ENCODE peak calls at places on chromosomes 5 and 9, in five cellular contexts. One of them, this sample, is unnamed.

GRCh38 chr5:91499943-91500531 is 116.9 kb upstream of the ARRDC3 start:
- DNase-seq in activated T-cell treated with anti-CD3 and anti-CD28 coated beads, Interleukin-2, amount 50 U/mL, for 4 hours: no peak
- DNase-seq in Right ventricle myocardium superior: no peak
- DNase-seq in T-cell: no peak
- DNase-seq in effector memory CD8-positive, alpha-beta T cell: no peak
- DNase-seq in this sample: no peak

GRCh38 chr9:86202338-86202882 is 57.0 kb downstream of the C9orf153 start:
- DNase-seq in activated T-cell treated with anti-CD3 and anti-CD28 coated beads, Interleukin-2, amount 50 U/mL, for 4 hours: no peak
- DNase-seq in Right ventricle myocardium superior: no peak
- DNase-seq in T-cell: peak
- DNase-seq in effector memory CD8-positive, alpha-beta T cell: no peak
- DNase-seq in this sample: no peak

GRCh38 chr5:137923856-137924255 is 34.6 kb downstream of the PKD2L2 start:
- DNase-seq in activated T-cell treated with anti-CD3 and anti-CD28 coated beads, Interleukin-2, amount 50 U/mL, for 4 hours: no peak
- DNase-seq in Right ventricle myocardium superior: no peak
- DNase-seq in T-cell: no peak
- DNase-seq in effector memory CD8-positive, alpha-beta T cell: no peak
- DNase-seq in this sample: no peak

GRCh38 chr9:3769646-3770045 is 243.8 kb upstream of the RFX3 start:
- DNase-seq in activated T-cell treated with anti-CD3 and anti-CD28 coated beads, Interleukin-2, amount 50 U/mL, for 4 hours: no peak
- DNase-seq in Right ventricle myocardium superior: no peak
- DNase-seq in T-cell: no peak
- DNase-seq in effector memory CD8-positive, alpha-beta T cell: no peak
- DNase-seq in this sample: no peak

GRCh38 chr5:142941217-142941616 is 171.0 kb downstream of the ARHGAP26 start:
- DNase-seq in activated T-cell treated with anti-CD3 and anti-CD28 coated beads, Interleukin-2, amount 50 U/mL, for 4 hours: no peak
- DNase-seq in Right ventricle myocardium superior: no peak
- DNase-seq in T-cell: no peak
- DNase-seq in effector memory CD8-positive, alpha-beta T cell: no peak
- DNase-seq in this sample: no peak

GRCh38 chr5:76716456-76717157 is 681 bp downstream of the F2R start:
- DNase-seq in activated T-cell treated with anti-CD3 and anti-CD28 coated beads, Interleukin-2, amount 50 U/mL, for 4 hours: no peak
- DNase-seq in Right ventricle myocardium superior: peak
- DNase-seq in T-cell: no peak
- DNase-seq in effector memory CD8-positive, alpha-beta T cell: peak
- DNase-seq in this sample: peak

GRCh38 chr5:59066367-59067163 is 483.7 kb downstream of the RAB3C start:
- DNase-seq in activated T-cell treated with anti-CD3 and anti-CD28 coated beads, Interleukin-2, amount 50 U/mL, for 4 hours: no peak
- DNase-seq in Right ventricle myocardium superior: no peak
- DNase-seq in T-cell: no peak
- DNase-seq in effector memory CD8-positive, alpha-beta T cell: no peak
- DNase-seq in this sample: no peak

GRCh38 chr5:38424237-38425080 is 132.0 kb downstream of the LIFR start:
- DNase-seq in activated T-cell treated with anti-CD3 and anti-CD28 coated beads, Interleukin-2, amount 50 U/mL, for 4 hours: no peak
- DNase-seq in Right ventricle myocardium superior: no peak
- DNase-seq in T-cell: no peak
- DNase-seq in effector memory CD8-positive, alpha-beta T cell: no peak
- DNase-seq in this sample: no peak

GRCh38 chr5:82861705-82862104 is 215.5 kb downstream of the TMEM167A start:
- DNase-seq in activated T-cell treated with anti-CD3 and anti-CD28 coated beads, Interleukin-2, amount 50 U/mL, for 4 hours: no peak
- DNase-seq in Right ventricle myocardium superior: no peak
- DNase-seq in T-cell: no peak
- DNase-seq in effector memory CD8-positive, alpha-beta T cell: no peak
- DNase-seq in this sample: no peak

GRCh38 chr5:43192558-43193170 is 639 bp downstream of the NIM1K start:
- DNase-seq in activated T-cell treated with anti-CD3 and anti-CD28 coated beads, Interleukin-2, amount 50 U/mL, for 4 hours: peak
- DNase-seq in Right ventricle myocardium superior: peak
- DNase-seq in T-cell: peak
- DNase-seq in effector memory CD8-positive, alpha-beta T cell: peak
- DNase-seq in this sample: peak

GRCh38 chr9:72351538-72352453 is 13.2 kb downstream of the ZFAND5 start:
- DNase-seq in activated T-cell treated with anti-CD3 and anti-CD28 coated beads, Interleukin-2, amount 50 U/mL, for 4 hours: no peak
- DNase-seq in Right ventricle myocardium superior: peak
- DNase-seq in T-cell: no peak
- DNase-seq in effector memory CD8-positive, alpha-beta T cell: no peak
- DNase-seq in this sample: peak

GRCh38 chr5:157020508-157021213 is 38.3 kb downstream of the HAVCR1 start:
- DNase-seq in activated T-cell treated with anti-CD3 and anti-CD28 coated beads, Interleukin-2, amount 50 U/mL, for 4 hours: no peak
- DNase-seq in Right ventricle myocardium superior: no peak
- DNase-seq in T-cell: no peak
- DNase-seq in effector memory CD8-positive, alpha-beta T cell: no peak
- DNase-seq in this sample: no peak

GRCh38 chr5:165076686-165077085 is 1571.3 kb downstream of the MAT2B start:
- DNase-seq in activated T-cell treated with anti-CD3 and anti-CD28 coated beads, Interleukin-2, amount 50 U/mL, for 4 hours: no peak
- DNase-seq in Right ventricle myocardium superior: no peak
- DNase-seq in T-cell: no peak
- DNase-seq in effector memory CD8-positive, alpha-beta T cell: no peak
- DNase-seq in this sample: no peak

GRCh38 chr9:132032584-132032945 is 47.1 kb downstream of the MED27 start:
- DNase-seq in activated T-cell treated with anti-CD3 and anti-CD28 coated beads, Interleukin-2, amount 50 U/mL, for 4 hours: no peak
- DNase-seq in Right ventricle myocardium superior: no peak
- DNase-seq in T-cell: no peak
- DNase-seq in effector memory CD8-positive, alpha-beta T cell: no peak
- DNase-seq in this sample: no peak

GRCh38 chr9:126326228-126327015 is at the start of gene MVB12B:
- DNase-seq in activated T-cell treated with anti-CD3 and anti-CD28 coated beads, Interleukin-2, amount 50 U/mL, for 4 hours: peak
- DNase-seq in Right ventricle myocardium superior: peak
- DNase-seq in T-cell: peak
- DNase-seq in effector memory CD8-positive, alpha-beta T cell: peak
- DNase-seq in this sample: peak

GRCh38 chr5:68182534-68182933 is 33.0 kb upstream of the PIK3R1 start:
- DNase-seq in activated T-cell treated with anti-CD3 and anti-CD28 coated beads, Interleukin-2, amount 50 U/mL, for 4 hours: no peak
- DNase-seq in Right ventricle myocardium superior: no peak
- DNase-seq in T-cell: no peak
- DNase-seq in effector memory CD8-positive, alpha-beta T cell: no peak
- DNase-seq in this sample: no peak

GRCh38 chr5:1526681-1527131 is 2.9 kb upstream of the LPCAT1 start:
- DNase-seq in activated T-cell treated with anti-CD3 and anti-CD28 coated beads, Interleukin-2, amount 50 U/mL, for 4 hours: no peak
- DNase-seq in Right ventricle myocardium superior: peak
- DNase-seq in T-cell: no peak
- DNase-seq in effector memory CD8-positive, alpha-beta T cell: no peak
- DNase-seq in this sample: peak

GRCh38 chr5:154966081-154966841 is 25.4 kb downstream of the MRPL22 start:
- DNase-seq in activated T-cell treated with anti-CD3 and anti-CD28 coated beads, Interleukin-2, amount 50 U/mL, for 4 hours: no peak
- DNase-seq in Right ventricle myocardium superior: no peak
- DNase-seq in T-cell: no peak
- DNase-seq in effector memory CD8-positive, alpha-beta T cell: no peak
- DNase-seq in this sample: peak

GRCh38 chr5:97046270-97046982 is 96.0 kb downstream of the LIX1 start:
- DNase-seq in activated T-cell treated with anti-CD3 and anti-CD28 coated beads, Interleukin-2, amount 50 U/mL, for 4 hours: no peak
- DNase-seq in Right ventricle myocardium superior: no peak
- DNase-seq in T-cell: no peak
- DNase-seq in effector memory CD8-positive, alpha-beta T cell: no peak
- DNase-seq in this sample: no peak

GRCh38 chr5:38598994-38599611 is 42.7 kb upstream of the LIFR start:
- DNase-seq in activated T-cell treated with anti-CD3 and anti-CD28 coated beads, Interleukin-2, amount 50 U/mL, for 4 hours: no peak
- DNase-seq in Right ventricle myocardium superior: no peak
- DNase-seq in T-cell: no peak
- DNase-seq in effector memory CD8-positive, alpha-beta T cell: no peak
- DNase-seq in this sample: no peak

GRCh38 chr5:149581192-149581861 is at the start of gene ARHGEF37:
- DNase-seq in activated T-cell treated with anti-CD3 and anti-CD28 coated beads, Interleukin-2, amount 50 U/mL, for 4 hours: peak
- DNase-seq in Right ventricle myocardium superior: peak
- DNase-seq in T-cell: peak
- DNase-seq in effector memory CD8-positive, alpha-beta T cell: no peak
- DNase-seq in this sample: peak

GRCh38 chr5:102670224-102670836 is 84.8 kb upstream of the PAM start:
- DNase-seq in activated T-cell treated with anti-CD3 and anti-CD28 coated beads, Interleukin-2, amount 50 U/mL, for 4 hours: no peak
- DNase-seq in Right ventricle myocardium superior: no peak
- DNase-seq in T-cell: no peak
- DNase-seq in effector memory CD8-positive, alpha-beta T cell: no peak
- DNase-seq in this sample: peak

GRCh38 chr5:109486200-109486804 is 76.5 kb upstream of the PJA2 start:
- DNase-seq in activated T-cell treated with anti-CD3 and anti-CD28 coated beads, Interleukin-2, amount 50 U/mL, for 4 hours: no peak
- DNase-seq in Right ventricle myocardium superior: peak
- DNase-seq in T-cell: no peak
- DNase-seq in effector memory CD8-positive, alpha-beta T cell: no peak
- DNase-seq in this sample: peak

GRCh38 chr5:135124128-135124527 is 90.1 kb upstream of the PITX1 start:
- DNase-seq in activated T-cell treated with anti-CD3 and anti-CD28 coated beads, Interleukin-2, amount 50 U/mL, for 4 hours: no peak
- DNase-seq in Right ventricle myocardium superior: no peak
- DNase-seq in T-cell: no peak
- DNase-seq in effector memory CD8-positive, alpha-beta T cell: no peak
- DNase-seq in this sample: no peak

GRCh38 chr9:122954253-122954691 is 13.5 kb downstream of the RABGAP1 start:
- DNase-seq in activated T-cell treated with anti-CD3 and anti-CD28 coated beads, Interleukin-2, amount 50 U/mL, for 4 hours: no peak
- DNase-seq in Right ventricle myocardium superior: no peak
- DNase-seq in T-cell: no peak
- DNase-seq in effector memory CD8-positive, alpha-beta T cell: no peak
- DNase-seq in this sample: no peak

GRCh38 chr5:157744055-157745011 is 821 bp downstream of the LSM11 start:
- DNase-seq in activated T-cell treated with anti-CD3 and anti-CD28 coated beads, Interleukin-2, amount 50 U/mL, for 4 hours: no peak
- DNase-seq in Right ventricle myocardium superior: no peak
- DNase-seq in T-cell: peak
- DNase-seq in effector memory CD8-positive, alpha-beta T cell: no peak
- DNase-seq in this sample: peak

GRCh38 chr5:123776761-123777160 is 264.8 kb downstream of the CSNK1G3 start:
- DNase-seq in activated T-cell treated with anti-CD3 and anti-CD28 coated beads, Interleukin-2, amount 50 U/mL, for 4 hours: no peak
- DNase-seq in Right ventricle myocardium superior: no peak
- DNase-seq in T-cell: no peak
- DNase-seq in effector memory CD8-positive, alpha-beta T cell: no peak
- DNase-seq in this sample: no peak

This sample was measured in right cardiac atrium.